ENCODE peak calls at places on chromosomes 11 and 22, in eight cellular contexts. L is fibroblast of pulmonary artery, R is left ventricle myocardium inferior, I is AG04450, Q is tibial nerve, H is GM12865, B is WTC11, O is fibroblast of mammary gland. A is an unnamed sample.

GRCh38 chr11:107017433-107018227 is 646 bp downstream of the GUCY1A2 start:
- DNase-seq in L (peak), I (no peak), H (peak), O (peak), Q (peak), R (peak), B (peak), A (no peak)

GRCh38 chr11:66264893-66265292 is 3.5 kb upstream of the RAB1B start:
- DNase-seq in O (no peak), I (no peak), R (no peak), H (peak), L (no peak), B (peak), Q (no peak), A (no peak)

GRCh38 chr11:111807098-111807497 is 40.9 kb upstream of the PPP2R1B start:
- DNase-seq in B (no peak), I (no peak), L (no peak), O (no peak), H (no peak), R (no peak), Q (no peak), A (no peak)

GRCh38 chr22:28647216-28647615 is 32.4 kb downstream of the TTC28 start:
- DNase-seq in Q (no peak), R (no peak), B (no peak), I (no peak), H (no peak), L (no peak), O (no peak), A (no peak)

GRCh38 chr11:34492806-34493414 is 20.7 kb downstream of the ELF5 start:
- DNase-seq in H (peak), L (peak), O (peak), Q (peak), B (peak), R (no peak), I (no peak), A (peak)

GRCh38 chr22:40898850-40899357 is 37.0 kb upstream of the DNAJB7 start:
- DNase-seq in O (peak), Q (no peak), H (peak), R (no peak), I (peak), B (no peak), L (peak), A (peak)

GRCh38 chr11:64624869-64625481 is 34.0 kb downstream of the SLC22A12 start:
- DNase-seq in O (no peak), I (no peak), L (no peak), B (no peak), Q (no peak), R (no peak), H (no peak), A (no peak)

GRCh38 chr11:66856496-66857233 is at the start of gene LRFN4:
- DNase-seq in B (peak), I (no peak), H (peak), Q (no peak), R (peak), O (no peak), L (no peak), A (no peak)

GRCh38 chr22:49306632-49306975 is 521.1 kb downstream of the BRD1 start:
- DNase-seq in R (no peak), Q (no peak), O (no peak), B (no peak), I (no peak), L (no peak), H (no peak), A (no peak)

GRCh38 chr22:48936391-48936790 is 891.3 kb downstream of the BRD1 start:
- DNase-seq in B (no peak), R (no peak), L (no peak), H (no peak), O (no peak), I (no peak), Q (no peak), A (no peak)

GRCh38 chr11:45885274-45885920 is at the start of gene MAPK8IP1:
- DNase-seq in O (peak), L (peak), I (no peak), B (peak), H (peak), Q (peak), R (peak), A (no peak)

GRCh38 chr11:27085115-27085514 is 44.5 kb downstream of the BBOX1 start:
- DNase-seq in L (no peak), Q (no peak), H (no peak), O (no peak), R (no peak), I (no peak), B (no peak), A (no peak)

GRCh38 chr11:33135768-33136443 is 25.4 kb downstream of the CSTF3 start:
- DNase-seq in B (no peak), I (no peak), H (no peak), Q (no peak), O (no peak), R (no peak), L (no peak), A (no peak)

GRCh38 chr11:48114740-48115139 is 101.9 kb upstream of the OR4B1 start:
- DNase-seq in H (no peak), I (no peak), L (no peak), O (no peak), B (no peak), R (no peak), Q (no peak), A (no peak)

GRCh38 chr22:23243006-23243573 is 62.8 kb downstream of the BCR start:
- DNase-seq in B (peak), L (no peak), I (no peak), R (no peak), H (peak), Q (no peak), O (no peak), A (no peak)

GRCh38 chr11:65911682-65912568 is 6.9 kb downstream of the C11orf68 start:
- DNase-seq in L (peak), Q (peak), B (peak), O (peak), H (no peak), R (peak), I (no peak), A (peak)

GRCh38 chr11:16347928-16348685 is 8.2 kb downstream of the SOX6 start:
- DNase-seq in I (no peak), B (no peak), Q (no peak), H (no peak), L (no peak), R (no peak), O (peak), A (no peak)

GRCh38 chr11:75298191-75298590 is 53.3 kb downstream of the ARRB1 start:
- DNase-seq in H (no peak), R (no peak), I (no peak), O (peak), Q (no peak), L (no peak), B (no peak), A (no peak)

GRCh38 chr11:64540426-64540825 is 50.6 kb upstream of the SLC22A12 start:
- DNase-seq in Q (no peak), B (no peak), O (no peak), I (no peak), H (no peak), L (no peak), R (no peak), A (no peak)

GRCh38 chr11:115993613-115994012 is 489.4 kb upstream of the CADM1 start:
- DNase-seq in H (no peak), R (no peak), O (no peak), B (no peak), Q (no peak), I (no peak), L (no peak), A (no peak)

GRCh38 chr22:26904483-26904882 is 247.1 kb downstream of the MIAT start:
- DNase-seq in L (no peak), O (no peak), I (no peak), Q (no peak), B (no peak), H (no peak), R (no peak), A (no peak)

GRCh38 chr11:72738199-72739141 is 13.7 kb downstream of the ARAP1 start:
- DNase-seq in H (peak), R (no peak), B (no peak), L (no peak), Q (peak), O (peak), I (no peak), A (no peak)

DNA sequence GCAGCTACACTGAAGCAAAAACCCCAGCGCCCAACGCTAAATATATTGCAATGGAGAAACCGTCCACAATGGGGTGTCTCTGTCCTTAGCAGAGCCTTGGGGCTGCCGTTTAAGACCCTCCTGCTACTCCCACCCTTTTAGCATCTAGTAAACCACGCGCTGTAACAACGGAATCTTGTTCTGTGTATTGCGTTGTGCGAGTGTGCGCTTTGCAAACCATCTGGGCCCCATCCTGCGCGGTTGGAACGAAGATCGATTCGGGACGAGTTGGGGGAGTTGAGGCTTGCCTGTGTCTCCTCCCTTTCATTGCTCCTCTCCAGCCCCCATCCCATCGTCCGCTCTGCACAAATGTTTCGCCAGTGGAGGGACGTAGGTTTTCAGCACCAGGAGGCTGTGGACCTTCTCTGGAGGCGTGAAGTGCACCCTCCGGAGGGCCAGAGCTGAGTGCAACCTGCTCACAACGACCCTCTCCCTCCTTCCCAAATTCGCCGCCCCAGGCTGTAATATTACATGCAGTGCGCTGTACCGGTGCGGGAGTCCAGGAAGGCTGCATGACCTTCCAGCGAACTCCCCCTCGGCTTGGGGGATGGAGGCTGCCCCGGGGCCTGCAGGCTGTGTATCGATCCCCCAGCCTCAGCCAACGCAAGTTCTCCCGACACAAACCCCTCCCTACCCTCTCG is 1.6 kb upstream of the KMT2A start:
- DNase-seq in O (peak), H (peak), B (peak), I (no peak), R (peak), Q (peak), L (peak), A (no peak)
- TF ChIP-seq CTCF in O (no peak), H (no peak), B (no peak), I (peak), R (no peak), Q (no peak), L (no peak), A (no peak)

DNA sequence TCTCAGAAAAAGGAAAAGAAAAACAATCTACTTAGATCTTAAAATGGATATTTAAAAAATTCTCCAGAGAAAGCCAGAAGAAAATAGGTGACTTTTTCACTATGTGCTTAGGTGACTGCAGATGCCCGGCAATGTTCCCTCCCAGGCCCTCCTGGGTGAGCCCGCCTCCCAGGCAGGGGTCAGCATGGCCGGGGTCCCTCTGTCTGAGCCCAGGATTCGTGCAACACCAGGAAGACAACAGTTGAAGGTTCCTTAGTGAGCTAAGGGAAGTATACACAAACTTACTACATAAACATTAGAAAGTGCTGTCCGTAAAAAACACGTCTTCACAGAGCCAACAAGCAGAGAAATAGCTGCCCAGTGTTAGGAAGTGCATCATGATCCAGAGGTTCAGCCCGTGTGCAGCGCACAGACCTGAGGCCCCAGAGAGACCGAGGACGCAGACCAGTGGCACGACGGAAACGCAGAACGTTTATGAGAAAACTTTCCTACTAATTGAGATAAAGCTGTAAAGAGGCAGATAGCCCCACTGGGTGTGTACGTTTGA is 11.6 kb downstream of the MAPK8IP2 start:
- DNase-seq in L (no peak), R (no peak), H (no peak), B (no peak), O (no peak), I (no peak), Q (no peak), A (no peak)
- TF ChIP-seq CTCF in L (no peak), R (no peak), H (no peak), B (no peak), O (no peak), I (no peak), Q (no peak), A (no peak)

GRCh38 chr11:14308114-14308896 is 50.7 kb downstream of the RRAS2 start:
- DNase-seq in B (no peak), H (peak), I (no peak), L (peak), Q (no peak), O (peak), R (no peak), A (no peak)
- TF ChIP-seq CTCF in B (peak), H (peak), I (peak), L (peak), Q (no peak), O (peak), R (peak), A (peak)

GRCh38 chr11:131688056-131688693 is 317.8 kb downstream of the NTM start:
- DNase-seq in Q (peak), B (peak), O (peak), L (peak), H (peak), I (no peak), R (peak), A (peak)
- TF ChIP-seq CTCF in Q (peak), B (peak), O (no peak), L (peak), H (peak), I (peak), R (peak), A (peak)

DNA sequence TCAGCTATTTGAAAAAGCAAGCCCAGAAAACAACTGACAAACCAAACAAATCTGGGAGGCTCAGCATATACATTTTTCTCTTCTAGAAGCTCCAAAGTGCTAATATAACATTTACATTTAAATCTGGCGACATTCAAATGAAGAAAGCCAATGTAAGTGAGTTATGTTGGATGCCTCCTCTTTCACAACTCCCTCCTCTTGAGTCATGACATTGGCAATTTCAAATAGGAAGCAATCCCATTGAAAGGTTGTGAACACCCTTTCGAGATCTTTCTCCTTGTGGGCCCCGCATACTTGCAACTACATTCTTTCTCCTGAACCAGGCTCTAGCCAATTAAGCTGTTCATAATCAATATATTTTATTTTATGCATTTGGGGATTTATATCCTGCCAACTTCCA is 129.4 kb upstream of the SESN3 start:
- DNase-seq in R (no peak), H (no peak), O (peak), I (no peak), Q (no peak), L (no peak), B (no peak), A (no peak)
- TF ChIP-seq CTCF in R (no peak), H (no peak), O (no peak), I (no peak), Q (no peak), L (no peak), B (no peak), A (no peak)

DNA sequence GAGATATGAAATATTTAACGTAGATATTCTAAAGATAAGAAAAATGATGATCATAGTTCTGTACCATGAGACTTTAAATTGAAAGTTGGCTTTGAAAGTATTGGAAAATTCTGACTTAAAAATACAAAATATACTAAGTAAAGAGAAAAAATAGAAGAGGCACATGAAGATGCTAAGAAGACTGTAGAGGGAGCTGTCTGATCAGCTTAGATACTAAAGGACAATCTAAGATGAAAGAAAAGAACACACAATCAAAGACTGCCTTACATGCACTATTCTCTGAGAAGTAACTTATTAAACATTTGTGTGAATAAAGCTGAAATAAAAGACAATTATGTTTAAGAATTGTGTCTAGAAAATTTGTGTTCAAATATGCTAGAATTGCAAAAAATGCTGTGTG is 55.1 kb downstream of the RBMXL2 start:
- DNase-seq in Q (no peak), O (peak), R (no peak), L (peak), H (no peak), B (no peak), I (no peak), A (no peak)
- TF ChIP-seq CTCF in Q (no peak), O (peak), R (peak), L (peak), H (no peak), B (no peak), I (no peak), A (peak)

DNA sequence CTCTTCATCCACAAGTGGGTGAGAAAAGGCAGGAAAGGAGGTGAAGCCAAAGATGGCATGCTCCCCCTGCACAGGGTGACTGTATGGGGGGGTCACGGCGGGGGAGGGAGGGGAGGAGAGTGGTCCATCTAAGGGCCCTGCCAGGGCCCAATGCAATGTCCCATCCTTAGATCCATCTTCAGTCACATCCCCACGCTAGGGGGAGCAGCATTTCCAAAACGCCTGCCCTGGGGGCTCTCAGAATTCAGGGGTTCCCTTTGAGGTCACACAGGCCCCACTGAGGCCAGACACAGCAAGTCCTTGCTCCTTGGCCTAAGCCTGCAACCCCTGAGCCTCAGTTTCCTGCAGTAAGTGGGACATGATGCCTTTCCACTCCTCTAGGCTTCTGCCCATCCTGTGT is 52.4 kb downstream of the RTN4R start:
- DNase-seq in I (no peak), B (no peak), L (no peak), R (no peak), H (no peak), Q (no peak), O (no peak), A (no peak)
- TF ChIP-seq CTCF in I (no peak), B (no peak), L (no peak), R (no peak), H (peak), Q (no peak), O (no peak), A (no peak)

GRCh38 chr11:118672865-118673264 is 6.6 kb downstream of the TREH start:
- DNase-seq in R (no peak), B (no peak), I (no peak), Q (no peak), O (no peak), L (peak), H (no peak), A (no peak)
- TF ChIP-seq CTCF in R (no peak), B (no peak), I (peak), Q (no peak), O (peak), L (peak), H (no peak), A (no peak)

DNA sequence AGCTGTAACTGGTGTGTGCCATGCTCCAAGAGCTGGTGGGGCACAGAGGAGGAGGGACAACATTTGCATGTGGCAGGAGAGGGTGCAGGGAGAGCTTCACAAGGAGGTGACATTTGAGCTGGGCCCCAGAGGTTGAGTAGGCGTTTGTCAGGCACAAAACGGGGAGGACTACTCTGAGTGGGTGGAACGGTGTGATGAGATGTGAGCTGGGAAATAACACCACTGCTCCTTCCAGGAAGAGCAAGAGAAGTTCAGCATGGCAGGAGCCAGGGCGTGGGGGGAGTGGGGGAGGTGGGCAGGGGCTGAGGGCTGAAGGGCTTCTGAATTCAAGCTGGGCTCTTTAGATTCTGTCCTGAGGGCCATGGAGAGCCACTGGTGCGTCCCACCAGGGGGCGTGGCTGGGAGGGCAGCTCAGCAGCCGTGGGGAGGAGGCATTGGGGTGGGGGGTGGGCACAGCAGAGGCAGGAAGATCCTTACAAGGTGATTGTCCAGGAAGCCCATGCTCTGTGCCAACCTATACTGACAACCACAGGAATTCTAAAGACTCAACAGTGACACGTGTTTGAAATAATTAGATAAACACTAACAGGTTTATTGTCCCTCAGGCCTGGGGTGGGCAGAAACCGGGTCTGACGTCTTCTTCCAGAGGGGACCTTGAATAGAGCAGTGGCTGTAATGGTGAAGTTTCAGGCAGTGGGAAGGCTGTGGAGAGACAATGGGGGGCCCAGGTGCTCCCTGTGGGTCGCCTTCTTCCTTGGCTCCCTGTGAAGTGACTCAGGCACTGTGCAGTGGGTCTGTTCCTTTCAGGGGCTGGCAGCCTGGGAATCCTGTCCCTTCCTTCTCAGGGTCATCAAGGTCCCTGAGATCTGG is 54.4 kb downstream of the OTOG start:
- DNase-seq in Q (no peak), H (no peak), I (no peak), L (no peak), O (no peak), R (no peak), B (no peak), A (no peak)
- TF ChIP-seq CTCF in Q (no peak), H (no peak), I (no peak), L (no peak), O (no peak), R (no peak), B (no peak), A (no peak)